ENCODE peak calls at places on chromosomes 12 and 14, in nine cellular contexts. D is HepG2; I is T-cell; Z is effector CD4-positive, alpha-beta T cell; E is head of caudate nucleus; F is kidney tubule cell; M is MM.1S; W is activated CD4-positive, alpha-beta T cell treated with anti-CD3 and anti-CD28 coated beads, Interleukin-2, amount 50 U/mL, for 1 hour; Y is left colon. J is an unnamed sample.

GRCh38 chr12:6996040-6996441 is 22.2 kb downstream of the LPCAT3 start:
- DNase-seq in Y (no peak), M (no peak), I (no peak), W (no peak), E (no peak), D (peak; percentile 63), Z (no peak), F (peak; percentile 59), J (no peak)

GRCh38 chr12:57687862-57688261 is 6.1 kb upstream of the OS9 start:
- DNase-seq in Z (no peak), W (no peak), E (no peak), M (no peak), F (no peak), I (no peak), Y (no peak), D (no peak), J (no peak)

GRCh38 chr12:32264995-32265394 is 134.4 kb upstream of the FGD4 start:
- DNase-seq in I (no peak), E (no peak), Z (no peak), F (no peak), Y (no peak), D (no peak), W (no peak), M (peak; percentile 77), J (no peak)

GRCh38 chr14:56115471-56115870 is 2.7 kb upstream of the PELI2 start:
- DNase-seq in F (no peak), I (no peak), Y (no peak), E (no peak), W (no peak), M (no peak), Z (no peak), D (no peak), J (no peak)

GRCh38 chr14:65585216-65585615 is 172.7 kb downstream of the FUT8 start:
- DNase-seq in E (no peak), Y (no peak), F (peak; percentile 45), M (no peak), Z (no peak), D (no peak), I (no peak), W (no peak), J (no peak)

GRCh38 chr14:54568821-54569591 is 2.1 kb downstream of the SAMD4A start:
- DNase-seq in W (no peak), D (peak; percentile 31), F (peak; percentile 16), Y (peak; percentile 47), Z (no peak), M (no peak), I (no peak), E (peak; percentile 20), J (no peak)

GRCh38 chr14:77406718-77407117 is 16.6 kb downstream of the NOXRED1 start:
- DNase-seq in W (no peak), F (no peak), Z (no peak), E (no peak), Y (no peak), M (no peak), D (no peak), I (no peak), J (no peak)

GRCh38 chr12:131575371-131575770 is 135.5 kb upstream of the SFSWAP start:
- DNase-seq in D (no peak), W (no peak), I (no peak), E (no peak), M (no peak), Y (no peak), Z (no peak), F (no peak), J (no peak)

GRCh38 chr14:24274101-24274543 is 2.7 kb upstream of the RABGGTA start:
- DNase-seq in Z (peak; percentile 19), W (peak; percentile 28), F (peak; percentile 91), D (no peak), M (peak; percentile 23), Y (no peak), E (no peak), I (peak; percentile 22), J (no peak)

GRCh38 chr12:19298837-19299605 is 140.3 kb upstream of the AEBP2 start:
- DNase-seq in Z (no peak), M (no peak), E (no peak), D (no peak), Y (no peak), F (no peak), I (no peak), W (no peak), J (no peak)

GRCh38 chr14:72488551-72488950 is 405.4 kb downstream of the DPF3 start:
- DNase-seq in E (no peak), Z (no peak), W (no peak), M (no peak), I (no peak), Y (no peak), F (no peak), D (no peak), J (no peak)

GRCh38 chr14:51342226-51342625 is 102.2 kb downstream of the TMX1 start:
- DNase-seq in M (no peak), E (no peak), Z (no peak), F (peak; percentile 75), Y (no peak), I (no peak), D (peak; percentile 7), W (no peak), J (no peak)

GRCh38 chr12:26938660-26939185 is 453 bp downstream of the FGFR1OP2 start:
- DNase-seq in W (no peak), Y (peak; percentile 30), I (no peak), Z (peak; percentile 16), D (peak; percentile 35), F (no peak), E (no peak), M (peak; percentile 37), J (peak; percentile 18)

GRCh38 chr12:110249716-110250225 is 31.3 kb upstream of the ATP2A2 start:
- DNase-seq in Z (no peak), D (peak; percentile 74), I (no peak), E (peak; percentile 50), Y (peak; percentile 67), W (no peak), F (peak; percentile 94), M (no peak), J (no peak)

GRCh38 chr14:52741865-52742264 is 11.9 kb downstream of the STYX start:
- DNase-seq in M (no peak), F (no peak), Y (no peak), E (no peak), I (no peak), Z (no peak), W (no peak), D (no peak), J (no peak)

GRCh38 chr14:30496852-30497251 is 62.1 kb upstream of the G2E3 start:
- DNase-seq in W (no peak), Z (no peak), I (no peak), D (no peak), Y (no peak), F (no peak), M (no peak), E (no peak), J (no peak)

GRCh38 chr12:121711925-121712461 is 559 bp upstream of the TMEM120B start:
- DNase-seq in D (peak; percentile 35), E (peak; percentile 43), Z (no peak), F (no peak), Y (peak; percentile 48), W (no peak), M (no peak), I (peak; percentile 11), J (no peak)

GRCh38 chr14:51650721-51651387 is 856 bp upstream of the FRMD6 start:
- DNase-seq in F (peak; percentile 39), I (no peak), D (no peak), W (no peak), Z (no peak), Y (peak; percentile 30), E (no peak), M (peak; percentile 12), J (peak; percentile 4)

GRCh38 chr12:115155665-115156645 is 472.0 kb upstream of the TBX3 start:
- DNase-seq in I (no peak), F (peak; percentile 99), W (no peak), M (no peak), Z (no peak), E (no peak), Y (no peak), D (no peak), J (no peak)

GRCh38 chr14:77409131-77409533 is 14.2 kb downstream of the NOXRED1 start:
- DNase-seq in E (no peak), F (peak; percentile 18), Y (no peak), Z (no peak), D (peak; percentile 41), I (no peak), M (no peak), W (no peak), J (no peak)

GRCh38 chr14:24700511-24700910 is 66.5 kb upstream of the GZMB start:
- DNase-seq in F (no peak), D (no peak), W (no peak), E (no peak), Z (no peak), I (no peak), M (no peak), Y (no peak), J (no peak)

GRCh38 chr14:84442481-84442880 is 1087.5 kb upstream of the FLRT2 start:
- DNase-seq in Z (no peak), E (no peak), F (no peak), Y (no peak), D (no peak), M (no peak), I (no peak), W (no peak), J (no peak)

GRCh38 chr12:105226219-105226618 is 9.8 kb downstream of the APPL2 start:
- DNase-seq in F (peak; percentile 63), Z (no peak), Y (peak; percentile 66), M (peak; percentile 93), D (no peak), I (no peak), W (no peak), E (peak; percentile 82), J (peak; percentile 16)

GRCh38 chr14:89900822-89901221 is 53.7 kb downstream of the EFCAB11 start:
- DNase-seq in F (no peak), W (no peak), Y (no peak), E (no peak), Z (no peak), I (no peak), D (no peak), M (no peak), J (no peak)

GRCh38 chr12:119540476-119540875 is 53.1 kb upstream of the TMEM233 start:
- DNase-seq in D (no peak), F (no peak), Y (no peak), E (no peak), I (no peak), W (no peak), Z (no peak), M (no peak), J (no peak)

GRCh38 chr14:94054401-94054800 is 26.6 kb downstream of the DDX24 start:
- DNase-seq in Y (no peak), F (no peak), W (no peak), E (no peak), M (no peak), I (no peak), D (no peak), Z (no peak), J (no peak)